ENCODE peak calls at places on chromosome 14, in four cellular contexts. D is cardiac fibroblast; B is activated CD4-positive, CD25-positive, alpha-beta regulatory T cell treated with anti-CD3 and anti-CD28 coated beads, Interleukin-2, amount 50 U/mL, for 72 hours; S is non-pigmented ciliary epithelial cell. T is an unnamed sample.

GRCh38 chr14:105255021-105255507 is 6.7 kb downstream of the BTBD6 start:
- DNase-seq in D (peak), B (no peak), S (no peak), T (peak)

GRCh38 chr14:58297412-58297761 is 968 bp upstream of the ARID4A start:
- DNase-seq in D (no peak), B (no peak), S (no peak), T (no peak)

GRCh38 chr14:23115918-23116317 is 3.1 kb downstream of the CEBPE start:
- DNase-seq in D (no peak), B (no peak), S (no peak), T (no peak)

GRCh38 chr14:35285168-35285990 is 6.8 kb upstream of the PSMA6 start:
- DNase-seq in D (peak), B (no peak), S (no peak), T (no peak)

GRCh38 chr14:26525057-26525456 is 72.8 kb downstream of the NOVA1 start:
- DNase-seq in D (no peak), B (no peak), S (no peak), T (no peak)

GRCh38 chr14:56585461-56586084 is 6.0 kb downstream of the TMEM260 start:
- DNase-seq in D (peak), B (no peak), S (no peak), T (no peak)

GRCh38 chr14:62743569-62743968 is 301.7 kb downstream of the KCNH5 start:
- DNase-seq in D (no peak), B (no peak), S (no peak), T (no peak)

GRCh38 chr14:76584271-76584702 is 177.0 kb upstream of the VASH1 start:
- DNase-seq in D (no peak), B (no peak), S (no peak), T (no peak)

GRCh38 chr14:37037636-37038387 is 134.6 kb downstream of the SLC25A21 start:
- DNase-seq in D (no peak), B (no peak), S (no peak), T (no peak)

GRCh38 chr14:61476737-61477410 is 155.5 kb downstream of the PRKCH start:
- DNase-seq in D (peak), B (no peak), S (peak), T (no peak)

GRCh38 chr14:100754020-100754419 is 27.3 kb downstream of the DLK1 start:
- DNase-seq in D (no peak), B (no peak), S (no peak), T (no peak)

GRCh38 chr14:21965042-21965441 is 291.4 kb upstream of the OR4E1 start:
- DNase-seq in D (no peak), B (no peak), S (no peak), T (no peak)

GRCh38 chr14:22570132-22570949 is 18.7 kb downstream of the DAD1 start:
- DNase-seq in D (peak), B (peak), S (no peak), T (peak)